ENCODE peak calls at places on chromosomes 3 and 15, in ten cellular contexts. One of them, this sample, is unnamed.
A peak's percentile ranks its signal among the peaks of the same experiment; 100 is the strongest.

GRCh38 chr15:78950906-78951840 is 6.3 kb upstream of the CTSH start:
- DNase-seq in upper lobe of left lung: no peak
- DNase-seq in lower lobe of right lung: no peak
- DNase-seq in heart right ventricle: no peak
- DNase-seq in upper lobe of right lung: no peak
- DNase-seq in thoracic aorta: no peak
- DNase-seq in Caco-2: no peak
- DNase-seq in colonic mucosa: no peak
- DNase-seq in A549: peak; percentile 36
- DNase-seq in tibial nerve: no peak
- DNase-seq in this sample: no peak

GRCh38 chr3:72810063-72810462 is 38.2 kb downstream of the SHQ1 start:
- DNase-seq in lower lobe of right lung: no peak
- DNase-seq in tibial nerve: no peak
- DNase-seq in upper lobe of left lung: no peak
- DNase-seq in colonic mucosa: no peak
- DNase-seq in heart right ventricle: no peak
- DNase-seq in upper lobe of right lung: no peak
- DNase-seq in thoracic aorta: no peak
- DNase-seq in Caco-2: no peak
- DNase-seq in A549: no peak
- DNase-seq in this sample: no peak

GRCh38 chr15:48905870-48906269 is 27.9 kb downstream of the EID1 start:
- DNase-seq in upper lobe of right lung: no peak
- DNase-seq in tibial nerve: no peak
- DNase-seq in upper lobe of left lung: no peak
- DNase-seq in A549: no peak
- DNase-seq in Caco-2: no peak
- DNase-seq in colonic mucosa: no peak
- DNase-seq in lower lobe of right lung: no peak
- DNase-seq in thoracic aorta: no peak
- DNase-seq in heart right ventricle: no peak
- DNase-seq in this sample: no peak

GRCh38 chr3:32815812-32816438 is 1.9 kb upstream of the TRIM71 start:
- DNase-seq in heart right ventricle: no peak
- DNase-seq in Caco-2: no peak
- DNase-seq in lower lobe of right lung: no peak
- DNase-seq in thoracic aorta: no peak
- DNase-seq in upper lobe of left lung: no peak
- DNase-seq in colonic mucosa: no peak
- DNase-seq in upper lobe of right lung: no peak
- DNase-seq in tibial nerve: no peak
- DNase-seq in A549: no peak
- DNase-seq in this sample: no peak

GRCh38 chr3:174409085-174409743 is 449.9 kb upstream of the NAALADL2 start:
- DNase-seq in Caco-2: no peak
- DNase-seq in colonic mucosa: no peak
- DNase-seq in A549: peak; percentile 13
- DNase-seq in thoracic aorta: no peak
- DNase-seq in upper lobe of left lung: no peak
- DNase-seq in tibial nerve: no peak
- DNase-seq in heart right ventricle: no peak
- DNase-seq in lower lobe of right lung: no peak
- DNase-seq in upper lobe of right lung: no peak
- DNase-seq in this sample: no peak

GRCh38 chr3:72655151-72655551 is 193.1 kb downstream of the SHQ1 start:
- DNase-seq in lower lobe of right lung: no peak
- DNase-seq in upper lobe of left lung: no peak
- DNase-seq in tibial nerve: no peak
- DNase-seq in thoracic aorta: no peak
- DNase-seq in colonic mucosa: no peak
- DNase-seq in Caco-2: no peak
- DNase-seq in heart right ventricle: no peak
- DNase-seq in upper lobe of right lung: no peak
- DNase-seq in A549: no peak
- DNase-seq in this sample: no peak

GRCh38 chr3:86993704-86994103 is 2.8 kb upstream of the VGLL3 start:
- DNase-seq in colonic mucosa: no peak
- DNase-seq in upper lobe of right lung: no peak
- DNase-seq in thoracic aorta: no peak
- DNase-seq in A549: peak; percentile 83
- DNase-seq in tibial nerve: no peak
- DNase-seq in Caco-2: no peak
- DNase-seq in upper lobe of left lung: no peak
- DNase-seq in lower lobe of right lung: no peak
- DNase-seq in heart right ventricle: no peak
- DNase-seq in this sample: no peak

GRCh38 chr3:55337641-55338174 is 149.4 kb downstream of the WNT5A start:
- DNase-seq in tibial nerve: no peak
- DNase-seq in upper lobe of right lung: no peak
- DNase-seq in upper lobe of left lung: no peak
- DNase-seq in lower lobe of right lung: no peak
- DNase-seq in Caco-2: no peak
- DNase-seq in heart right ventricle: no peak
- DNase-seq in A549: no peak
- DNase-seq in thoracic aorta: no peak
- DNase-seq in colonic mucosa: no peak
- DNase-seq in this sample: no peak

GRCh38 chr3:112097378-112097777 is 11.2 kb downstream of the C3orf52 start:
- DNase-seq in lower lobe of right lung: no peak
- DNase-seq in tibial nerve: no peak
- DNase-seq in colonic mucosa: peak; percentile 89
- DNase-seq in upper lobe of left lung: peak; percentile 46
- DNase-seq in upper lobe of right lung: no peak
- DNase-seq in thoracic aorta: peak; percentile 47
- DNase-seq in Caco-2: no peak
- DNase-seq in heart right ventricle: no peak
- DNase-seq in A549: peak; percentile 94
- DNase-seq in this sample: no peak

GRCh38 chr3:8709801-8710524 is 23.6 kb upstream of the CAV3 start:
- DNase-seq in heart right ventricle: no peak
- DNase-seq in upper lobe of right lung: no peak
- DNase-seq in A549: no peak
- DNase-seq in upper lobe of left lung: no peak
- DNase-seq in colonic mucosa: no peak
- DNase-seq in tibial nerve: no peak
- DNase-seq in lower lobe of right lung: no peak
- DNase-seq in Caco-2: no peak
- DNase-seq in thoracic aorta: no peak
- DNase-seq in this sample: no peak

DNA sequence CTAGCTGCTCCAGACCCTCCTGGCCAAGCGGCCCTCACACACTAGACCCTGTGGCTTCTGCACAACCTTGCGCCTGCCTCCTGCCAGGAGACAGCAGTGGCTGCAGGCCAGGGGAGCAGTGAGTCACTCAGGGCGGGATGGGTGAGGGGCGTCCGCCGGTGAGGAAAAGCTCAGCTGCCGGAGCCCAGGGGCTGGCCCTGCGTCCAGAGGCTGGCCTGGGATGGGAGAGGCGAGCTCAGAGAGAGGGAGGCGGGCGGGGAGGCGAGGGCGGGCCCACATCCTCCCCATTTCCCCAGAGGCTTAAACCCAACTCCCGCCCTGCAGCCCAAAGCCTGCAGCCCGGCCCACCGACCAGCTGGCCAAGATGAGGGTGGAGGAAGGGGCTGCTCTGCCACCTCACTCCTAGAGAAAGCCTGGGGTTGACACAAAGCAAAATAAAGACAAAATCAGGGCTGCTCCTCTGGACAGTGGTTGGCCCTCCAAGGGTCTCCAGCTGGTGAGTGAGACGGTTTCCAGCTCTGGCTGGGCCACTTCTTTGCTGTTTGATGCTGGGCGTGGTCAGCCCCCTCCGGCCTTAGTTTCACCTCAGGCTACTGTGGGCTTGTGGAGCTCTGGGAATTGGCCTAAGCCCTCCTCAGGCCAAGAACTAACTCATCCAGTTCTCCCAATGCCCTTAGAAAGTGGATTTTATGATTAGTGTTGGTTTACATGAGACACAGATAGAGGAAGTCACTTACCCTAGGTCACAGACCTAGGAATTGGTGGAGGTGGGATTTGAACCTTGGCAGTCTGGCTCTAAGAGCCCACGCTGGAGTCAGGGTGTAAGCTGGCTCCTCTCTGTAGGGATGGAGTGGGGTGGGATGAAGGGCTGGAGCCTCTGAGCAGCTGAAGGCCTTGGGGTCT is 50.6 kb downstream of the IQSEC1 start:
- DNase-seq in Caco-2: no peak
- DNase-seq in tibial nerve: no peak
- DNase-seq in upper lobe of left lung: no peak
- DNase-seq in heart right ventricle: peak; percentile 85
- DNase-seq in lower lobe of right lung: peak; percentile 50
- DNase-seq in A549: peak; percentile 42
- DNase-seq in colonic mucosa: peak; percentile 51
- DNase-seq in thoracic aorta: peak; percentile 50
- DNase-seq in upper lobe of right lung: no peak
- DNase-seq in this sample: no peak
- H3K4me3 ChIP-seq in Caco-2: no peak overlapping the region
- H3K4me3 ChIP-seq in tibial nerve: peak overlapping the region; percentile 27
- H3K4me3 ChIP-seq in upper lobe of left lung: no peak overlapping the region
- H3K4me3 ChIP-seq in heart right ventricle: peak overlapping the region; percentile 2
- H3K4me3 ChIP-seq in lower lobe of right lung: peak overlapping the region; percentile 11
- H3K4me3 ChIP-seq in A549: no peak overlapping the region
- H3K4me3 ChIP-seq in colonic mucosa: peak overlapping the region; percentile 22
- H3K4me3 ChIP-seq in thoracic aorta: peak overlapping the region; percentile 59
- H3K4me3 ChIP-seq in upper lobe of right lung: no peak overlapping the region
- H3K4me3 ChIP-seq in this sample: no peak overlapping the region

GRCh38 chr3:71559578-71560162 is 23.9 kb downstream of the FOXP1 start:
- DNase-seq in colonic mucosa: no peak
- DNase-seq in lower lobe of right lung: no peak
- DNase-seq in upper lobe of left lung: no peak
- DNase-seq in heart right ventricle: no peak
- DNase-seq in Caco-2: no peak
- DNase-seq in A549: no peak
- DNase-seq in tibial nerve: no peak
- DNase-seq in thoracic aorta: no peak
- DNase-seq in upper lobe of right lung: no peak
- DNase-seq in this sample: no peak
- H3K4me1 ChIP-seq in colonic mucosa: peaks cover 2% of the 10 kb centered on the region
- H3K4me1 ChIP-seq in lower lobe of right lung: peaks cover under 1% of the 10 kb centered on the region
- H3K4me1 ChIP-seq in upper lobe of left lung: peaks cover 5% of the 10 kb centered on the region
- H3K4me1 ChIP-seq in heart right ventricle: no peaks in the 10 kb centered on the region
- H3K4me1 ChIP-seq in Caco-2: no peaks in the 10 kb centered on the region
- H3K4me1 ChIP-seq in A549: peaks cover 3% of the 10 kb centered on the region
- H3K4me1 ChIP-seq in tibial nerve: no peaks in the 10 kb centered on the region
- H3K4me1 ChIP-seq in thoracic aorta: no peaks in the 10 kb centered on the region
- H3K4me1 ChIP-seq in upper lobe of right lung: no peaks in the 10 kb centered on the region
- H3K4me1 ChIP-seq in this sample: peaks cover 4% of the 10 kb centered on the region

GRCh38 chr3:71131385-71131871 is 452.1 kb downstream of the FOXP1 start:
- DNase-seq in heart right ventricle: no peak
- DNase-seq in thoracic aorta: no peak
- DNase-seq in lower lobe of right lung: no peak
- DNase-seq in A549: no peak
- DNase-seq in upper lobe of right lung: no peak
- DNase-seq in upper lobe of left lung: no peak
- DNase-seq in Caco-2: no peak
- DNase-seq in colonic mucosa: no peak
- DNase-seq in tibial nerve: no peak
- DNase-seq in this sample: no peak
- H3K4me3 ChIP-seq in heart right ventricle: peak overlapping the region; percentile 34
- H3K4me3 ChIP-seq in thoracic aorta: peak overlapping the region; percentile 79
- H3K4me3 ChIP-seq in lower lobe of right lung: peak overlapping the region; percentile 7
- H3K4me3 ChIP-seq in A549: no peak overlapping the region
- H3K4me3 ChIP-seq in upper lobe of right lung: peak overlapping the region; percentile 58
- H3K4me3 ChIP-seq in upper lobe of left lung: no peak overlapping the region
- H3K4me3 ChIP-seq in Caco-2: no peak overlapping the region
- H3K4me3 ChIP-seq in colonic mucosa: no peak overlapping the region
- H3K4me3 ChIP-seq in tibial nerve: no peak overlapping the region
- H3K4me3 ChIP-seq in this sample: peak overlapping the region; percentile 71

DNA sequence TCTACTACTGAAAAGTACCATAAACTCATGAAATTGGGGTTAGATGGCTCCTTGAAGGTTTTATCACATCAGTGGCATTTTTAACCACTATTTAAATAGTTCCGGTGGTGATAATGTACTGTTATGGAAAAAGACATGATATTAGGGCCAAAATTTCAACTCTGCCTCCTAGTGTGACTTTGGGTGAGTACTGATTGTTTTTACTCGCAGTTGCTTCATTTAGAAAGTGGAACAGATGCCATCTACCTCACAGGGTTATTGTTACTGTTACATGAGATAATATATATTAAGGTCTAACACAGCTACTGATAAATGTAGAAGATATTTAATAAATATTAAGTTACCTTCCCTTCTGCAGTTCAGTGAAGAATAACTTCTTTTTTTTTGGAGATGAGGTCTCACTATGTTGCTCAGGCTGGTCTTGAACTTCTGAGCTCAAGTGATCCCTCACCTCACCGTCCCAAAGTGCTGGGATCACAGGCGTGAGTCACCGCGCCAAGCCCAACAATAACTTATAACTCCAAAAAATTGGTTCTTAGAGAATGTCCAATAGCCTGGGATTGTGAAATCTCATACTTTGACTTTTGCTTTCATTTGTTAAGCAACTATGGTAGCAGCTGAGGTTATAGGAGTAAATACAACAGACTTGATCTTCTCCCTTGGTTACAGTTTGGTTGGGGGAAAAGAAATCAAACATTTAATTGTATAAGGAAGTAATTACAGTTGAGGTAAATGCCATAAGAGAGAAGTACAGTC is 48.3 kb downstream of the MEF2A start:
- DNase-seq in colonic mucosa: peak; percentile 27
- DNase-seq in thoracic aorta: no peak
- DNase-seq in upper lobe of right lung: peak; percentile 70
- DNase-seq in Caco-2: no peak
- DNase-seq in upper lobe of left lung: peak; percentile 65
- DNase-seq in heart right ventricle: no peak
- DNase-seq in A549: no peak
- DNase-seq in tibial nerve: no peak
- DNase-seq in lower lobe of right lung: peak; percentile 56
- DNase-seq in this sample: no peak
- H3K4me1 ChIP-seq in colonic mucosa: no peaks in the 10 kb centered on the region
- H3K4me1 ChIP-seq in thoracic aorta: peaks cover 54% of the 10 kb centered on the region
- H3K4me1 ChIP-seq in upper lobe of right lung: peaks cover 45% of the 10 kb centered on the region
- H3K4me1 ChIP-seq in Caco-2: peaks cover 20% of the 10 kb centered on the region
- H3K4me1 ChIP-seq in upper lobe of left lung: peaks cover 65% of the 10 kb centered on the region
- H3K4me1 ChIP-seq in heart right ventricle: peaks cover 69% of the 10 kb centered on the region
- H3K4me1 ChIP-seq in A549: peaks cover 18% of the 10 kb centered on the region
- H3K4me1 ChIP-seq in tibial nerve: peaks cover 15% of the 10 kb centered on the region
- H3K4me1 ChIP-seq in lower lobe of right lung: peaks cover 46% of the 10 kb centered on the region
- H3K4me1 ChIP-seq in this sample: peaks cover 14% of the 10 kb centered on the region

GRCh38 chr3:48465531-48466378 is 19.2 kb downstream of the ATRIP start:
- DNase-seq in Caco-2: peak; percentile 97
- DNase-seq in tibial nerve: peak; percentile 99
- DNase-seq in thoracic aorta: peak; percentile 100
- DNase-seq in colonic mucosa: peak; percentile 97
- DNase-seq in upper lobe of right lung: peak; percentile 95
- DNase-seq in lower lobe of right lung: peak; percentile 98
- DNase-seq in upper lobe of left lung: peak; percentile 100
- DNase-seq in A549: peak; percentile 98
- DNase-seq in heart right ventricle: peak; percentile 99
- DNase-seq in this sample: peak; percentile 78
- H3K4me3 ChIP-seq in Caco-2: no peak overlapping the region
- H3K4me3 ChIP-seq in tibial nerve: peak overlapping the region; percentile 61
- H3K4me3 ChIP-seq in thoracic aorta: peak overlapping the region; percentile 72
- H3K4me3 ChIP-seq in colonic mucosa: peak overlapping the region; percentile 54
- H3K4me3 ChIP-seq in upper lobe of right lung: peak overlapping the region; percentile 66
- H3K4me3 ChIP-seq in lower lobe of right lung: peak overlapping the region; percentile 62
- H3K4me3 ChIP-seq in upper lobe of left lung: peak overlapping the region; percentile 68
- H3K4me3 ChIP-seq in A549: peak overlapping the region; percentile 37
- H3K4me3 ChIP-seq in heart right ventricle: peak overlapping the region; percentile 59
- H3K4me3 ChIP-seq in this sample: peak overlapping the region; percentile 87

This sample was measured in naive thymus-derived CD4-positive, alpha-beta T cell.